ENCODE peak calls at places on chromosome 22, in five cellular contexts. U, C, T, R and P are unnamed samples. For H3K27me3 and H3K4me1, the result is how much of the 10 kb centered on the place peaks cover.

GRCh38 chr22:40799008-40799407 is 20.1 kb downstream of the SLC25A17 start:
- DNase-seq in U (no peak), C (no peak), T (no peak), R (no peak), P (no peak)

GRCh38 chr22:32926600-32926999 is 125.1 kb downstream of the TIMP3 start:
- DNase-seq in U (no peak), C (peak), T (no peak), R (no peak), P (no peak)

GRCh38 chr22:17586831-17587440 is 23.6 kb downstream of the SLC25A18 start:
- DNase-seq in U (no peak), C (no peak), T (no peak), R (peak), P (no peak)

GRCh38 chr22:23305321-23305910 is 125.1 kb downstream of the BCR start:
- DNase-seq in U (no peak), C (peak), T (no peak), R (peak), P (no peak)

GRCh38 chr22:46367707-46368191 is 32.2 kb downstream of the TRMU start:
- DNase-seq in U (peak), C (peak), T (peak), R (no peak), P (peak)

GRCh38 chr22:49961601-49962011 is 1.0 kb downstream of the PIM3 start:
- DNase-seq in U (peak), C (no peak), T (no peak), R (no peak), P (no peak)

GRCh38 chr22:29165336-29166060 is 40.2 kb upstream of the EMID1 start:
- DNase-seq in U (no peak), C (no peak), T (no peak), R (no peak), P (no peak)

GRCh38 chr22:22599248-22599647 is 40.2 kb upstream of the PRAME start:
- DNase-seq in U (no peak), C (no peak), T (no peak), R (no peak), P (no peak)

GRCh38 chr22:50656122-50657070 is 16.2 kb upstream of the SHANK3 start:
- DNase-seq in U (no peak), C (peak), T (no peak), R (no peak), P (no peak)

GRCh38 chr22:50507421-50507990 is at the start of gene LMF2:
- DNase-seq in U (peak), C (no peak), T (peak), R (peak), P (peak)

GRCh38 chr22:25696763-25697710 is 45.0 kb upstream of the MYO18B start:
- DNase-seq in U (no peak), C (no peak), T (no peak), R (no peak), P (no peak)

GRCh38 chr22:42972592-42973535 is 42.1 kb downstream of the PACSIN2 start:
- DNase-seq in U (no peak), C (no peak), T (no peak), R (no peak), P (no peak)

GRCh38 chr22:23816552-23816976 is 22.2 kb downstream of the DERL3 start:
- DNase-seq in U (no peak), C (no peak), T (no peak), R (no peak), P (no peak)

GRCh38 chr22:29112680-29113079 is 39.8 kb downstream of the KREMEN1 start:
- DNase-seq in U (no peak), C (no peak), T (no peak), R (no peak), P (no peak)

GRCh38 chr22:32333141-32333768 is 24.4 kb upstream of the RFPL3 start:
- DNase-seq in U (no peak), C (no peak), T (no peak), R (no peak), P (no peak)

GRCh38 chr22:33897621-33897910 is 22.7 kb downstream of the LARGE1 start:
- DNase-seq in U (no peak), C (no peak), T (no peak), R (no peak), P (no peak)

GRCh38 chr22:46058591-46059519 is 81.9 kb upstream of the WNT7B start:
- DNase-seq in U (peak), C (peak), T (no peak), R (peak), P (no peak)

GRCh38 chr22:27918351-27919221 is 470 bp downstream of the PITPNB start:
- DNase-seq in U (peak), C (peak), T (peak), R (peak), P (peak)

GRCh38 chr22:45572444-45572843 is 69.8 kb downstream of the FBLN1 start:
- DNase-seq in U (no peak), C (peak), T (no peak), R (no peak), P (no peak)

GRCh38 chr22:24760708-24761306 is 13.7 kb downstream of the PIWIL3 start:
- DNase-seq in U (no peak), C (no peak), T (no peak), R (no peak), P (no peak)

GRCh38 chr22:41485033-41485432 is 16.1 kb downstream of the ACO2 start:
- DNase-seq in U (no peak), C (no peak), T (no peak), R (no peak), P (no peak)

GRCh38 chr22:17963015-17963414 is 61.3 kb downstream of the MICAL3 start:
- DNase-seq in U (no peak), C (no peak), T (no peak), R (no peak), P (no peak)

GRCh38 chr22:47048123-47049077 is 285.9 kb downstream of the TBC1D22A start:
- DNase-seq in U (no peak), C (no peak), T (no peak), R (no peak), P (no peak)

GRCh38 chr22:27820896-27821866 is 19.6 kb upstream of the MN1 start:
- DNase-seq in U (no peak), C (no peak), T (no peak), R (no peak), P (no peak)

GRCh38 chr22:33054276-33054675 is 3.9 kb downstream of the SYN3 start:
- DNase-seq in U (no peak), C (no peak), T (no peak), R (no peak), P (no peak)

GRCh38 chr22:48306785-48307570 is 1520.7 kb downstream of the BRD1 start:
- DNase-seq in U (no peak), C (no peak), T (no peak), R (no peak), P (no peak)

GRCh38 chr22:25410849-25411248 is 153.6 kb upstream of the GRK3 start:
- DNase-seq in U (no peak), C (no peak), T (no peak), R (no peak), P (no peak)

GRCh38 chr22:40679249-40679963 is at the start of gene MCHR1:
- DNase-seq in U (no peak), C (no peak), T (no peak), R (no peak), P (no peak)

GRCh38 chr22:32684148-32684821 is 117.2 kb upstream of the TIMP3 start:
- DNase-seq in U (no peak), C (no peak), T (no peak), R (no peak), P (no peak)

DNA sequence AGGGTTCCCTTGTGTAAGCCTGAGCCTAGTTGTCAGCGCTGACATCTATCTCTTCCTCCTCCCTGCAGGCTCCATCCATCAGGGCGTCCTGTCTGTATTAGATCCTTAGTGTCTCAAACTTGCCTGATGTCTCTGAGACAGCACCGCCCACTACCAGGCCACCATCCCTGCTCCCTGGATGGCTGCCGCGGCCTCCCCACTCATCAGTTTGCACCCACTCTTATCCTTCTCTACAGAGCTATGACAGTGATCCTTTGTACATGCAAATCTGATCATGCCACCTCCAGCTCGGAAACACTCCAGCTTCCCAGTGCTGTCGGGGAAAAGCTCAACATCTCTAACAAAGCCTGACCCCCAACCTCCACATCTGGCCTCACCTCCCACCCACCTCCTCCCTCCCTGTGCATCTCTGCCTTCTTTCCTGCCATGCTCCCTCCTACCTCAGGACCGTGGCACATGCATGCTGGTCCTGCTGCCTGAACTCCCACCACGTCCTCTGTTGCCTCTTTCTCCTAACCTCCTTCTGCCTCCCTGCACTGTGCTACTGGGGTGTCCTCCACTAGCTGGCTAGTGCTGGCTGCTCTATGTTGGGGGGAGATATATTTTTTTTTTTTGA is 61.6 kb upstream of the EIF3D start:
- DNase-seq in U (no peak), C (no peak), T (no peak), R (no peak), P (no peak)
- H3K27me3 ChIP-seq in U (half or more), C (under half), T (under half), R (under half), P (under half)

DNA sequence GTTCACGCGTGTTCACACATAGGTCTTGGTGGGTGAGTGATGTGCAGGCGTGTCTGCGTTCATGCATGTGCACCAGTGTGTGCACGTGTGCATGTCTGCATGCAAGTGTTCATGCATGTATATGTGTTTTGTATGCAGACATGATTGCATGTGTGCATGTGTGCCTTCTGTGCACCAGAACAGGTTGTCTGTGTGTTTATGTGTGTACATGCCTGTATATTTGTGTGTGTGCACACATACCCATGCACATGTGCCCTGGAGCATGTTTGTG is 4.9 kb downstream of the ZDHHC8 start:
- DNase-seq in U (no peak), C (no peak), T (no peak), R (no peak), P (no peak)
- H3K4me1 ChIP-seq in U (half or more), C (under half), T (under half), R (under half), P (under half)

GRCh38 chr22:30265131-30265720 is 1.4 kb downstream of the OSM start:
- DNase-seq in U (no peak), C (no peak), T (no peak), R (no peak), P (no peak)

GRCh38 chr22:30265851-30266444 is 703 bp downstream of the OSM start:
- DNase-seq in U (peak), C (no peak), T (peak), R (no peak), P (peak)

GRCh38 chr22:30268331-30268730 is 1.7 kb upstream of the OSM start:
- DNase-seq in U (no peak), C (no peak), T (no peak), R (no peak), P (no peak)

GRCh38 chr22:30267382-30268302 is 991 bp upstream of the OSM start:
- DNase-seq in U (no peak), C (no peak), T (peak), R (no peak), P (peak)

GRCh38 chr22:30266445-30267381 is at the start of gene OSM:
- DNase-seq in U (peak), C (no peak), T (peak), R (no peak), P (peak)
- H3K4me3 ChIP-seq in U (peak), C (no peak), T (peak), R (no peak), P (peak)

GRCh38 chr22:38452373-38453064 is 2.5 kb downstream of the KCNJ4 start:
- DNase-seq in U (peak), C (no peak), T (no peak), R (no peak), P (no peak)
- H3K27me3 ChIP-seq in U (half or more), C (half or more), T (under half), R (under half), P (under half)

DNA sequence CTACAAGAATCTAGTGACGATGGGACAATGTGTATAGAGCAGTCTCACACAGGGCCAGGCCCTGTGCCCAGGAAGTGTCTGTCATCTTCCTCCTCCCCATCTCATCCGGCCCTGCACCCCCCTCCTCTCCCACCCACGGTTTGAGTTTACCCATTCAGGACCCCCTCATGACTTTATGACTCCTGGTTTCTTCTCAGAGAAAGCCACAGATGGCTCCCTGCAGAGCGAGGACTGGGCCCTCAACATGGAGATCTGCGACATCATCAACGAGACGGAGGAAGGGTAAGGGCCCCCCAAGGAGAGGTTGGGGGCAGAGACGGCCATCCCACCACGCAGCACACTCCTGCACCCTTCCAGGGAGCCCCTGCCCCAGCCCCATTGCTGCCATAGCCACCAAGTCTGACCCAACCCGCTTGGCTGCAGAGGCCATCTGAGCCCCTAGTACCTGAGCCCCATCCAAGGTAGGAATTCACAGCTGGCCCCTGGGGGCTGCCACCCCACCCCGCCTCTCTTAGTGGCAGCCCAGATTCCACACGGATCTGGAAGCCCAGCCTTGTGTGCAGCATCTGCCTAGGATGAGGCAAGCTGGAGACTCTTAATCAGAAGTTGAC is 18.1 kb downstream of the TOM1 start:
- DNase-seq in U (no peak), C (no peak), T (no peak), R (no peak), P (no peak)
- H3K4me1 ChIP-seq in U (half or more), C (under half), T (under half), R (under half), P (under half)